ENCODE peak calls at places on chromosomes 5 and 9, in five cellular contexts. Z is mesenchymal stem cell, J is SK-N-SH, I is stomach, R is upper lobe of right lung. A is an unnamed sample.

GRCh38 chr9:129441852-129442251 is 179.0 kb downstream of the C9orf50 start:
- DNase-seq in R (no peak), Z (no peak), I (no peak), J (no peak), A (peak; percentile 43)

GRCh38 chr5:7728076-7728475 is 122.9 kb downstream of the CFAP90 start:
- DNase-seq in Z (no peak), J (no peak), I (no peak), R (no peak), A (no peak)

GRCh38 chr9:6805532-6805931 is 47.8 kb downstream of the KDM4C start:
- DNase-seq in R (no peak), J (peak; percentile 31), Z (peak; percentile 44), I (peak; percentile 38), A (no peak)

GRCh38 chr9:127599550-127599891 is 12.6 kb upstream of the STXBP1 start:
- DNase-seq in I (no peak), J (no peak), Z (no peak), R (no peak), A (no peak)

GRCh38 chr9:4339783-4340335 is 40.0 kb upstream of the GLIS3 start:
- DNase-seq in J (no peak), Z (peak; percentile 54), R (no peak), I (no peak), A (no peak)

GRCh38 chr9:21070171-21070571 is 7.6 kb downstream of the IFNB1 start:
- DNase-seq in R (no peak), Z (peak; percentile 95), J (no peak), I (no peak), A (no peak)

GRCh38 chr9:135330307-135330631 is 149.3 kb upstream of the PPP1R26 start:
- DNase-seq in Z (no peak), I (no peak), R (peak; percentile 23), J (peak; percentile 45), A (no peak)

GRCh38 chr5:82405618-82406199 is 127.6 kb upstream of the RPS23 start:
- DNase-seq in J (no peak), R (no peak), Z (peak; percentile 95), I (no peak), A (no peak)

GRCh38 chr5:173792781-173793547 is 95.2 kb upstream of the CPEB4 start:
- DNase-seq in I (no peak), Z (no peak), J (no peak), R (no peak), A (no peak)

GRCh38 chr5:145830594-145830993 is 4.5 kb downstream of the PRELID2 start:
- DNase-seq in I (no peak), R (no peak), Z (peak; percentile 19), J (no peak), A (no peak)
- H3K4me1 ChIP-seq in I (peaks cover 64% of the 10 kb centered on the region), R (peaks cover 29% of the 10 kb centered on the region), Z (peaks cover 6% of the 10 kb centered on the region), J (peaks cover 7% of the 10 kb centered on the region), A (peaks cover 38% of the 10 kb centered on the region)

GRCh38 chr5:144028058-144028457 is 142.4 kb downstream of the YIPF5 start:
- DNase-seq in R (no peak), J (no peak), I (no peak), Z (peak; percentile 52), A (no peak)

GRCh38 chr5:144032375-144032774 is 138.1 kb downstream of the YIPF5 start:
- DNase-seq in J (no peak), I (no peak), Z (no peak), R (no peak), A (no peak)

GRCh38 chr5:144030904-144031303 is 139.6 kb downstream of the YIPF5 start:
- DNase-seq in Z (no peak), R (no peak), J (no peak), I (no peak), A (no peak)

GRCh38 chr5:144026286-144026685 is 144.2 kb downstream of the YIPF5 start:
- DNase-seq in J (peak; percentile 27), Z (no peak), R (no peak), I (no peak), A (no peak)

GRCh38 chr5:144028644-144029043 is 141.8 kb downstream of the YIPF5 start:
- DNase-seq in I (no peak), J (no peak), R (no peak), Z (peak; percentile 62), A (no peak)
- H3K4me3 ChIP-seq in I (no peak overlapping the region), J (no peak overlapping the region), R (no peak overlapping the region), Z (no peak overlapping the region), A (no peak overlapping the region)

DNA sequence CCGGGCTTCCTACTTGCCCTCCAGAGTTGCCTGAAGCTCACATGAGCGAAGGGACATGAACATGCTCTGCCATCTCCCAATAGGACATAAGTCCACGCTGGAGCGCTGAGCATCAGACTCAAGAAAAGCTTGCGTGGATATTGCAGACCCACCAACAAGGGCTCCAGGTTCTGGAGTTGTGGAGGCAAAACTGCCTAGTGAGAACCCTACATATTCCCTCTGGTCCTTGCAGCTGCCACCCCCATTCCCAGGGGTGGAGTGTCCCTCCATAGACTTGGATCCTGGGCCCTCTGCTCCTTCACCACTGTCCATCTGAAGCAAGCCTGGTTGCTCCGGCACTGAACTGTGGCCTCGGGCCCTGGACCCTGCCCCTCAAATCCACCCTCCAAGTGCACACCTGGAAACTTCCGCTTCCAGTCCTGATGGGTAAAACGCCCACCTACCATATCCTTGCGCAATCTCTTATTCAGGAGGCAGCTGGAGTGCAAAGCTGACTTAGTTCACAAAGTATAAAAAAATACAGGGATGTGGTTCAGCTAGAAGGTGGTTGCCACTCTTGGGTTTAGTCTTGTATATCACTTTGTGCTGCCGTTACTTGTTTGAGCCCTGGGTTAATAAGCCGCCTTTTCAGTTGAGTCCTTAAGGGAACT is 28.0 kb downstream of the HRH2 start:
- DNase-seq in R (no peak), I (no peak), J (no peak), Z (no peak), A (no peak)
- H3K4me1 ChIP-seq in R (no peaks in the 10 kb centered on the region), I (peaks cover 63% of the 10 kb centered on the region), J (peaks cover 3% of the 10 kb centered on the region), Z (no peaks in the 10 kb centered on the region), A (no peaks in the 10 kb centered on the region)

GRCh38 chr9:112332977-112333638 is at the start of gene PTBP3:
- DNase-seq in Z (peak; percentile 80), J (peak; percentile 83), R (peak; percentile 93), I (peak; percentile 89), A (peak; percentile 91)
- H3K4me3 ChIP-seq in Z (peak within 1 kb of the TSS; percentile 99), J (peak within 1 kb of the TSS; percentile 99), R (peak within 1 kb of the TSS; percentile 84), I (peak within 1 kb of the TSS; percentile 67), A (peak within 1 kb of the TSS; percentile 95)

GRCh38 chr9:33130501-33130900 is 36.6 kb downstream of the B4GALT1 start:
- DNase-seq in R (no peak), J (no peak), Z (peak; percentile 72), I (no peak), A (no peak)
- H3K4me1 ChIP-seq in R (peaks cover 40% of the 10 kb centered on the region), J (no peaks in the 10 kb centered on the region), Z (peaks cover 43% of the 10 kb centered on the region), I (peaks cover 86% of the 10 kb centered on the region), A (peaks cover 6% of the 10 kb centered on the region)

DNA sequence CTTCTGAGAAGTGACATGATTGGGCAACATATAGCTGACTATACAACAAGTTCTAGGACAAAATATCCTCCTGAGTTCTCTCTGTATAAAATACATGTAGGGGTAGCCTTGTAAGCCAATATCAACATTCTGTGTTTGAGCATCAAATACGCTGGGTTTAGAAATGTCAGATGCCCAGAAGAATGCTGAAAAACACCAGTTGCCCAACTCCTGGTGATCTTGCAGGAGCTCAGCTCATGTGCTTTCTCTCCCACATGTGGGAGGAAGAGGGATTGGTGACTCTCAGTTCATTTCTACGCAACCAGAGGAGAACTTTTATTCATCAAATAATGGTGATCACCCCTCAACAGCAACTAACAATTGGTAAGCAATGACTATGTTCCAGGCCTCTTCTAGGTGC is 810.9 kb upstream of the ACO1 start:
- DNase-seq in R (no peak), J (no peak), Z (no peak), I (no peak), A (no peak)
- H3K4me3 ChIP-seq in R (no peak overlapping the region), J (no peak overlapping the region), Z (no peak overlapping the region), I (no peak overlapping the region), A (no peak overlapping the region)

GRCh38 chr5:116524966-116525365 is 49.7 kb downstream of the SEMA6A start:
- DNase-seq in R (no peak), Z (no peak), J (no peak), I (no peak), A (no peak)

GRCh38 chr5:116522737-116523136 is 51.9 kb downstream of the SEMA6A start:
- DNase-seq in Z (no peak), R (no peak), J (no peak), I (no peak), A (no peak)

GRCh38 chr5:116525680-116526079 is 48.9 kb downstream of the SEMA6A start:
- DNase-seq in Z (no peak), I (no peak), R (no peak), J (no peak), A (no peak)

GRCh38 chr5:116524051-116524450 is 50.6 kb downstream of the SEMA6A start:
- DNase-seq in I (no peak), R (no peak), Z (no peak), J (no peak), A (no peak)

DNA sequence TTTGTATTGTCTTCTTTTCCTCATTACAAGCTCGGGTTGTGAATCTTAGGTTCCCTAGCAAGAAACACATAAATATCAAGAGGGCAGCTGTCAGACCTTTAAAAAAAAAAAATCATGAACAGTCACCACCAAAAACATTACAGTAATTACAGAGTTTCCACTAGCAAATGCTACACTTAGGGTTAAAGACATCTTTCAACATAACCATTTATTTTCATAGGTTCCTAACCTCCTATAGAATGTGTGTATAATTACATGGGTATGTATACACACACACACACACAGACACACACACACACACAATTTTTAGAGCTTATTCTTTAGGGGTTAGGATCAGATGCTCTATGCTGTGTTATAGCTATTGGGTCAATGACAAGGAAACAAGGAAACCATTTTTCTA is 50.1 kb downstream of the SEMA6A start:
- DNase-seq in J (no peak), I (no peak), R (no peak), Z (no peak), A (no peak)
- H3K4me1 ChIP-seq in J (peaks cover 17% of the 10 kb centered on the region), I (peaks cover 40% of the 10 kb centered on the region), R (peaks cover 6% of the 10 kb centered on the region), Z (peaks cover 8% of the 10 kb centered on the region), A (peaks cover 19% of the 10 kb centered on the region)

DNA sequence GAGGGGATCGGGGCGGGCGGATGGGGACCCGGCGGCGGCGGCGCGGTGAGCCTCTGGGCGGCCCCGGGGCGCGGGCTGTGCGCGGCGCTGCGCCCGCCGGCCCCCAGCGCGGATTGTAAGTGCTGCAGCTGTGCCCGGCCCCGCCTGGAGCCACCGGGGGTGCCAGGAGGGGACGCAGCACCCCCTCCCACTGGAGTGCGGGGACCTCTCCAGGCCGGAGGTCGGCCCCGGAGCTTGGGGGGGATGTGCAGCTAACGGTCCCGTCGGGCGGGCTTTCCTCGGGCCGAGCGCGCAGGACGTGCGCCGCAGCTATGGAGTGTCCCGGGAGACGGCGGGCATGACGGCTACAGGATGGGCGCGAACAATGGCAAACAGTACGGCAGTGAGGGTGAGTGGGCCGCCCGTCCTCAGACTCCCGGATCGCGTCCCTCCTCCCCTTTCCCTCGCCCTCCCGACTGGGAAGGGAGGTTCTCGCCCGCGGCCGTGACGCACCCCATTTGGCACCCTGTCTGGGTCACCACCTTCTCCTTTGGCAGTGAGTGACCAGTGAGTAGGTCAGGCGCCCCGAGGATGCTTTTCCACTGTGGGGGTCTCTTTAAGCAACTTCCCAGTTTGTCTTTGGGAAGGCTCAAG is 462 bp downstream of the FBXL7 start:
- DNase-seq in Z (peak; percentile 66), R (peak; percentile 71), J (no peak), I (peak; percentile 26), A (peak; percentile 72)
- H3K4me3 ChIP-seq in Z (peak overlapping the region; percentile 73), R (peak overlapping the region; percentile 64), J (peak overlapping the region; percentile 79), I (peak overlapping the region; percentile 67), A (peak overlapping the region; percentile 37)